ENCODE peak calls at places on chromosomes 11 and 22, in ten cellular contexts. F, X, S, L, Q, J, R, B, V and M are unnamed samples.

GRCh38 chr11:87223816-87224215 is 186.1 kb downstream of the TMEM135 start:
- DNase-seq in F (no peak), X (no peak), S (no peak), L (no peak), Q (no peak), J (no peak), R (peak; percentile 81), B (no peak), V (no peak), M (no peak)

GRCh38 chr22:23695748-23696325 is 5.0 kb downstream of the RGL4 start:
- DNase-seq in F (no peak), X (no peak), S (peak; percentile 27), L (no peak), Q (no peak), J (no peak), R (no peak), B (no peak), V (no peak), M (no peak)

GRCh38 chr22:25482868-25483639 is 81.4 kb upstream of the GRK3 start:
- DNase-seq in F (no peak), X (no peak), S (no peak), L (peak; percentile 58), Q (no peak), J (no peak), R (no peak), B (no peak), V (peak; percentile 45), M (peak; percentile 98)

GRCh38 chr11:113553235-113553634 is 78.0 kb upstream of the DRD2 start:
- DNase-seq in F (peak; percentile 80), X (no peak), S (no peak), L (no peak), Q (no peak), J (peak; percentile 95), R (peak; percentile 90), B (no peak), V (no peak), M (no peak)

GRCh38 chr11:2555376-2555775 is 110.6 kb downstream of the KCNQ1 start:
- DNase-seq in F (peak; percentile 33), X (no peak), S (no peak), L (no peak), Q (no peak), J (no peak), R (no peak), B (no peak), V (no peak), M (no peak)

GRCh38 chr22:30325065-30325720 is 1.5 kb downstream of the TBC1D10A start:
- DNase-seq in F (peak; percentile 61), X (no peak), S (no peak), L (no peak), Q (no peak), J (peak; percentile 98), R (peak; percentile 92), B (no peak), V (no peak), M (no peak)

GRCh38 chr11:84438565-84438964 is 1152.4 kb upstream of the CCDC90B start:
- DNase-seq in F (no peak), X (no peak), S (no peak), L (no peak), Q (no peak), J (no peak), R (no peak), B (no peak), V (no peak), M (no peak)

GRCh38 chr11:109197656-109198055 is 224.3 kb upstream of the C11orf87 start:
- DNase-seq in F (no peak), X (no peak), S (no peak), L (no peak), Q (no peak), J (peak; percentile 18), R (peak; percentile 6), B (no peak), V (no peak), M (no peak)

GRCh38 chr11:78840190-78840589 is 265.5 kb upstream of the NARS2 start:
- DNase-seq in F (no peak), X (no peak), S (no peak), L (no peak), Q (no peak), J (no peak), R (peak; percentile 91), B (no peak), V (no peak), M (no peak)

GRCh38 chr11:1625541-1625940 is 3.6 kb upstream of the KRTAP5-4 start:
- DNase-seq in F (no peak), X (no peak), S (no peak), L (no peak), Q (no peak), J (no peak), R (no peak), B (no peak), V (no peak), M (no peak)

GRCh38 chr11:67082071-67082791 is 25.6 kb downstream of the RHOD start:
- DNase-seq in F (peak; percentile 86), X (no peak), S (peak; percentile 76), L (no peak), Q (no peak), J (no peak), R (peak; percentile 12), B (peak; percentile 46), V (no peak), M (no peak)

GRCh38 chr11:65301491-65302329 is 13.0 kb upstream of the CDC42EP2 start:
- DNase-seq in F (peak; percentile 81), X (no peak), S (peak; percentile 93), L (no peak), Q (no peak), J (peak; percentile 76), R (no peak), B (peak; percentile 28), V (no peak), M (no peak)

GRCh38 chr11:92787638-92788037 is 181.8 kb upstream of the MTNR1B start:
- DNase-seq in F (no peak), X (no peak), S (no peak), L (no peak), Q (no peak), J (no peak), R (no peak), B (no peak), V (no peak), M (no peak)

GRCh38 chr11:131077340-131077739 is 161.1 kb upstream of the SNX19 start:
- DNase-seq in F (no peak), X (no peak), S (no peak), L (no peak), Q (no peak), J (no peak), R (peak; percentile 15), B (no peak), V (no peak), M (no peak)